ENCODE peak calls at places on chromosomes 5 and 9, in four cellular contexts. I, F, G and J are unnamed samples.

GRCh38 chr9:96655198-96655851 is at the start of gene PRXL2C:
- DNase-seq in I (peak), F (peak), G (peak), J (peak)

GRCh38 chr5:179907570-179908324 is at the start of gene TBC1D9B:
- DNase-seq in I (peak), F (peak), G (peak), J (peak)

GRCh38 chr5:172469697-172470096 is 15.4 kb upstream of the SH3PXD2B start:
- DNase-seq in I (no peak), F (no peak), G (no peak), J (no peak)

GRCh38 chr5:71666321-71666720 is 52.8 kb upstream of the CARTPT start:
- DNase-seq in I (no peak), F (no peak), G (no peak), J (no peak)

GRCh38 chr5:43514816-43515677 is at the start of gene C5orf34:
- DNase-seq in I (peak), F (peak), G (peak), J (peak)

GRCh38 chr5:122985006-122985700 is 51.4 kb downstream of the PPIC start:
- DNase-seq in I (no peak), F (no peak), G (no peak), J (peak)

GRCh38 chr5:579211-579610 is 32.9 kb upstream of the CEP72 start:
- DNase-seq in I (no peak), F (no peak), G (no peak), J (no peak)

GRCh38 chr9:120926397-120926928 is at the start of gene TRAF1:
- DNase-seq in I (no peak), F (peak), G (no peak), J (no peak)

GRCh38 chr9:77811832-77812231 is 163.7 kb upstream of the GNA14 start:
- DNase-seq in I (no peak), F (no peak), G (no peak), J (no peak)

GRCh38 chr5:759111-759741 is 25.3 kb downstream of the ZDHHC11B start:
- DNase-seq in I (peak), F (peak), G (peak), J (peak)

GRCh38 chr9:122381206-122381950 is 10.6 kb downstream of the PTGS1 start:
- DNase-seq in I (no peak), F (no peak), G (no peak), J (no peak)

GRCh38 chr5:64165500-64166200 is at the start of gene RNF180:
- DNase-seq in I (no peak), F (peak), G (peak), J (peak)

GRCh38 chr9:35448511-35448910 is 41.4 kb upstream of the RUSC2 start:
- DNase-seq in I (no peak), F (no peak), G (no peak), J (no peak)

GRCh38 chr9:126514037-126514821 is 99.5 kb upstream of the LMX1B start:
- DNase-seq in I (peak), F (peak), G (peak), J (peak)

GRCh38 chr5:68055686-68056085 is 159.9 kb upstream of the PIK3R1 start:
- DNase-seq in I (no peak), F (no peak), G (no peak), J (no peak)

GRCh38 chr9:128088253-128088945 is 20.4 kb downstream of the SLC25A25 start:
- DNase-seq in I (no peak), F (no peak), G (no peak), J (no peak)

GRCh38 chr9:136566899-136567298 is 21.1 kb upstream of the NOTCH1 start:
- DNase-seq in I (no peak), F (peak), G (no peak), J (no peak)

GRCh38 chr5:117095322-117095721 is 520.7 kb upstream of the SEMA6A start:
- DNase-seq in I (no peak), F (no peak), G (no peak), J (no peak)

GRCh38 chr9:107387401-107387800 is 102.2 kb downstream of the KLF4 start:
- DNase-seq in I (no peak), F (no peak), G (no peak), J (no peak)

GRCh38 chr5:150461231-150461630 is 11.7 kb upstream of the RPS14 start:
- DNase-seq in I (no peak), F (no peak), G (no peak), J (no peak)

GRCh38 chr5:116498478-116498877 is 76.1 kb downstream of the SEMA6A start:
- DNase-seq in I (no peak), F (no peak), G (no peak), J (no peak)

GRCh38 chr9:130745210-130745800 is 51.7 kb downstream of the EXOSC2 start:
- DNase-seq in I (no peak), F (no peak), G (no peak), J (no peak)

GRCh38 chr5:68214472-68215207 is 916 bp upstream of the PIK3R1 start:
- DNase-seq in I (no peak), F (no peak), G (no peak), J (no peak)

GRCh38 chr5:137735531-137736284 is at the start of gene KLHL3:
- DNase-seq in I (peak), F (peak), G (no peak), J (peak)

DNA sequence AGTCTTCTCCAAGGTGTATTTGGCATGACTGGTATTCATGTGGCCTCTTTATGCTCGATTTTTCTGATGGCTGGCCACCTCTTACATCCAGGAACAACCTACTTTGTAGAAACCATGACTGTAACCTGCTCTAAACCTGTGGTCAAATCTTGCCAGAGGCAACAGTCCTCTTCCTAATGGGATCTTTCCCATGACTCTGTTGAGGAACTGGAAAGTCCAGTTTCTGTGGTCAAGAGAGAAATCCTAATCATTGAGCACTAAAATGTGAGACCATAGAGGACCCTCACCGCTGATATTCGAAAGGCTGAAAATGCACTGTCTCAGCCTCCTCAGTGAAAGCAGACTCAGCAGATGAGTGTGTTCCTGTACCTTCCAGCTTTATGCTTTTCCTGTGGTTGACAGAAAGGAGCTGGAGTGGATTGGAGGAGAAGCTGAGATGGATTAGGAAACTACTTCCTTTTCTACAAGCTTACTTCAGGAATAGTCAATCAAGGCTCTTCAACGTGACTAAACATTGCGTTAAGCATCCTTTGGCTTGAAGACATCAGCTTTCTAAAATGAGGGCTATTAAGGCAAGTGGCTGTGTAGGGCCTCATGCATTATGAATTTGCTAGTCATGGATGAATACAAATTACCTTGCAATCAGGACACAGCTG is 69.7 kb upstream of the DAPK1 start:
- DNase-seq in I (no peak), F (no peak), G (no peak), J (peak)
- H3K27ac ChIP-seq in I (no peak), F (no peak), G (no peak), J (no peak)

GRCh38 chr5:147743012-147743411 is 39.5 kb downstream of the JAKMIP2 start:
- DNase-seq in I (no peak), F (no peak), G (no peak), J (no peak)
- H3K27ac ChIP-seq in I (no peak), F (no peak), G (no peak), J (no peak)

GRCh38 chr5:107604990-107605389 is 65.7 kb downstream of the EFNA5 start:
- DNase-seq in I (no peak), F (no peak), G (no peak), J (no peak)
- H3K27ac ChIP-seq in I (no peak), F (no peak), G (no peak), J (no peak)

DNA sequence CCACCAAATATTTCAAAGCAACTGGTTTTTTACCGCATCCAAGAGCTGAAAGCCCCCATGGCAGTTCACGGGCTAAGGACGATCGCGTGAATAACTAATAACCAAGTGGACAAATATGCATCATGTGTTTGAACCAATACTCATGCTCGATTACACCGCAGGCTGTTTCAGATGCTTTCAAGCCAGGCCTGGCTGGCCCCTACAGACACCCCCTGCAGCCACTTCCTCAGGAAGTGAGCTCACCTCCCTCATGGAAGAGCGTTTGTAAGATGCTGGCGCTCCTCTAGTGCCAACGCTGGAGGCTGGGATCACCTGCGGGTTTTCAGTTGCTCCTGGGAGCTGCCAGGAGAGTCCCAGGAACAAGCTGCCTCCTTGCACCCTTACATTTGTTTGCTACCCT is 53.9 kb upstream of the PTCH1 start:
- DNase-seq in I (no peak), F (no peak), G (no peak), J (no peak)
- H3K27ac ChIP-seq in I (no peak), F (no peak), G (no peak), J (no peak)

DNA sequence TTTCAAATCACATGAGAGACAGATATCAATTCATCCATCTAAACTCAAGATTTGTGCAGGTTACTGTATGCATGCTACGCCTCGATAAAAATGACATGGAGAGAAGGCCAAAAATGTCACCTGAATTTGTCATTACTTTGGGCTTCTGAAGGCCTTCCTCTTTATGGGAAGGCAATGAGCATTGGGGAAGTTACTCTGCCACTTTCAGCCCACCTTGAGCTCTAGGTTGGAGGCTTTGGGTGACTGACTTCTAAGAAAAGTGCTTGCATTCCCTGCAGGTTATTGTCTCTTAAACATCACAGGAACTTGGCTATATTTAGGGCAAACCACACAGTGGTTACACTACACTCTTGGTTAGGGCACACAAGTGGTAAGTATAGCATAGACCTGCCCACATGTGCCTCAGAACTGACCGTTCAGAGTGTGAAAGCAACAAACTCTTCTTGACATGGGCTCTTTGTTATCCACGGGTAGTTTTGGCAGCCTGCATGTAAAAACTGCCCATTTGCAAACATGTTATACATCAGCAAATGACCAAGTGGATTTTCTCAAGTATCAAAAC is 169.5 kb downstream of the ZNF608 start:
- DNase-seq in I (no peak), F (no peak), G (no peak), J (no peak)
- H3K27ac ChIP-seq in I (no peak), F (no peak), G (no peak), J (no peak)

GRCh38 chr9:133683494-133684460 is 47.6 kb downstream of the DBH start:
- DNase-seq in I (peak), F (no peak), G (no peak), J (no peak)
- H3K27ac ChIP-seq in I (peak), F (no peak), G (no peak), J (no peak)

GRCh38 chr9:80157561-80157983 is 585.8 kb downstream of the TLE4 start:
- DNase-seq in I (no peak), F (no peak), G (no peak), J (no peak)

GRCh38 chr9:80157128-80157527 is 585.4 kb downstream of the TLE4 start:
- DNase-seq in I (no peak), F (no peak), G (no peak), J (no peak)

GRCh38 chr9:80156725-80157124 is 585.0 kb downstream of the TLE4 start:
- DNase-seq in I (no peak), F (no peak), G (no peak), J (no peak)

GRCh38 chr9:80156262-80156661 is 584.5 kb downstream of the TLE4 start:
- DNase-seq in I (no peak), F (no peak), G (no peak), J (no peak)

GRCh38 chr9:80158150-80158549 is 586.4 kb downstream of the TLE4 start:
- DNase-seq in I (no peak), F (no peak), G (no peak), J (no peak)
- H3K27ac ChIP-seq in I (no peak), F (no peak), G (no peak), J (no peak)